ENCODE peak calls at places on chromosomes 5 and 9, in four cellular contexts. V is sigmoid colon, A is breast epithelium, J is HCT116. C is an unnamed sample.

GRCh38 chr9:95383198-95383673 is 65.7 kb upstream of the FANCC start:
- DNase-seq in V (no peak), A (no peak), J (peak; percentile 22), C (no peak)

GRCh38 chr9:125374443-125375309 is 113.0 kb downstream of the GAPVD1 start:
- DNase-seq in V (peak; percentile 81), A (peak; percentile 28), J (peak; percentile 28), C (peak; percentile 75)

GRCh38 chr5:135468086-135468485 is 15.9 kb upstream of the TIFAB start:
- DNase-seq in V (peak; percentile 11), A (no peak), J (no peak), C (peak; percentile 46)

GRCh38 chr9:111483419-111483861 is 743 bp downstream of the ECPAS start:
- DNase-seq in V (no peak), A (no peak), J (no peak), C (no peak)

GRCh38 chr9:123716339-123716738 is 213.6 kb downstream of the DENND1A start:
- DNase-seq in V (no peak), A (no peak), J (no peak), C (no peak)

GRCh38 chr5:77012601-77013000 is 17.6 kb upstream of the AGGF1 start:
- DNase-seq in V (no peak), A (no peak), J (no peak), C (no peak)

GRCh38 chr9:133125706-133126696 is 5.0 kb upstream of the RALGDS start:
- DNase-seq in V (peak; percentile 80), A (no peak), J (no peak), C (no peak)

GRCh38 chr5:67660149-67660548 is 463.6 kb upstream of the CD180 start:
- DNase-seq in V (no peak), A (no peak), J (no peak), C (no peak)

GRCh38 chr5:89733772-89734171 is 675.8 kb downstream of the CETN3 start:
- DNase-seq in V (no peak), A (no peak), J (no peak), C (no peak)

GRCh38 chr9:20406344-20406743 is 216.0 kb downstream of the MLLT3 start:
- DNase-seq in V (no peak), A (no peak), J (no peak), C (no peak)

GRCh38 chr9:130994135-130994534 is 14.8 kb upstream of the LAMC3 start:
- DNase-seq in V (no peak), A (no peak), J (no peak), C (no peak)

GRCh38 chr9:89400398-89401116 is 82.3 kb downstream of the SECISBP2 start:
- DNase-seq in V (no peak), A (no peak), J (no peak), C (no peak)

GRCh38 chr5:167065784-167066183 is 1225.7 kb upstream of the WWC1 start:
- DNase-seq in V (no peak), A (no peak), J (no peak), C (no peak)

GRCh38 chr9:11194249-11194648 is 581.4 kb upstream of the PTPRD start:
- DNase-seq in V (no peak), A (no peak), J (no peak), C (no peak)

GRCh38 chr9:99173570-99174504 is 47.9 kb downstream of the ALG2 start:
- DNase-seq in V (no peak), A (no peak), J (no peak), C (no peak)

GRCh38 chr9:23621166-23621565 is 204.9 kb downstream of the ELAVL2 start:
- DNase-seq in V (no peak), A (no peak), J (no peak), C (no peak)

GRCh38 chr9:93098236-93098946 is 2.4 kb downstream of the CARD19 start:
- DNase-seq in V (peak; percentile 97), A (peak; percentile 92), J (peak; percentile 65), C (peak; percentile 95)

GRCh38 chr9:121743441-121744001 is 92.1 kb downstream of the DAB2IP start:
- DNase-seq in V (peak; percentile 93), A (peak; percentile 79), J (peak; percentile 56), C (peak; percentile 90)

GRCh38 chr9:134957945-134958227 is 40.2 kb upstream of the FCN1 start:
- DNase-seq in V (peak; percentile 41), A (no peak), J (no peak), C (peak; percentile 9)

GRCh38 chr5:93658044-93658443 is 75.0 kb downstream of the NR2F1 start:
- DNase-seq in V (no peak), A (no peak), J (no peak), C (no peak)

GRCh38 chr9:19102181-19102630 is 498 bp downstream of the HAUS6 start:
- DNase-seq in V (peak; percentile 72), A (no peak), J (no peak), C (no peak)

GRCh38 chr9:6538666-6539071 is 106.9 kb downstream of the GLDC start:
- DNase-seq in V (no peak), A (no peak), J (no peak), C (no peak)

GRCh38 chr5:37966291-37966690 is 126.5 kb upstream of the GDNF start:
- DNase-seq in V (no peak), A (no peak), J (no peak), C (no peak)

GRCh38 chr5:74766348-74766886 is 500 bp downstream of the GFM2 start:
- DNase-seq in V (no peak), A (no peak), J (peak; percentile 41), C (no peak)

GRCh38 chr5:117138523-117138922 is 563.9 kb upstream of the SEMA6A start:
- DNase-seq in V (no peak), A (no peak), J (no peak), C (no peak)

GRCh38 chr5:55993013-55993412 is 1.8 kb downstream of the IL6ST start:
- DNase-seq in V (no peak), A (no peak), J (no peak), C (no peak)

GRCh38 chr9:79847074-79847473 is 275.3 kb downstream of the TLE4 start:
- DNase-seq in V (no peak), A (no peak), J (no peak), C (no peak)

GRCh38 chr5:116763987-116764866 is 189.6 kb upstream of the SEMA6A start:
- DNase-seq in V (no peak), A (no peak), J (no peak), C (no peak)

GRCh38 chr5:138615461-138615860 is 40.3 kb upstream of the HSPA9 start:
- DNase-seq in V (no peak), A (no peak), J (no peak), C (no peak)

GRCh38 chr9:37908283-37908682 is 4.4 kb upstream of the SLC25A51 start:
- DNase-seq in V (no peak), A (no peak), J (no peak), C (no peak)

GRCh38 chr9:36204906-36205547 is 14.3 kb downstream of the CLTA start:
- DNase-seq in V (peak; percentile 50), A (no peak), J (no peak), C (no peak)

GRCh38 chr9:110130211-110130610 is 77.7 kb downstream of the C9orf152 start:
- DNase-seq in V (no peak), A (no peak), J (no peak), C (no peak)

GRCh38 chr5:170306381-170306790 is 8.8 kb upstream of the LCP2 start:
- DNase-seq in V (peak; percentile 86), A (no peak), J (no peak), C (peak; percentile 86)

GRCh38 chr5:37774912-37775483 is 64.8 kb downstream of the GDNF start:
- DNase-seq in V (no peak), A (no peak), J (peak; percentile 36), C (no peak)

GRCh38 chr9:84659273-84659672 is 10.3 kb upstream of the NTRK2 start:
- DNase-seq in V (no peak), A (no peak), J (no peak), C (no peak)

DNA sequence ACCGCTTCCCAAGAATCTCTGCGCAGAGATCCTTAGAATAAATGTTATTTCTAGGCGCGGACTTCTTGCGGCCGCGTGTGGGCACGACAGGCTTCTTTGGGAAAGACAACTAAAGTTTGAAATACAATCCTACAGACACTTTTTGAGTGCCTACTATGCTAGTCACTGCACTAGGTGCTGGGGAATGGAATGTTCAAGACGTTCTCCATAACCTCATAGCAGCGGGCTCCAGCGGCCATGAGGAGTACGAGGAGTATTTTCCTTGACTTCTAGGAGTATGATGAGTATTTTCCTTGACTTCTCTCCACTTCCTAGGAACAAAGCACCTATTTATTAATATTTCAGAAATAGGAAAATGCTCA is 636 bp upstream of the PWWP2A start:
- DNase-seq in V (no peak), A (no peak), J (no peak), C (no peak)
- TF ChIP-seq POLR2AphosphoS5 in V (no peak), A (no peak), J (no peak), C (no peak)

DNA sequence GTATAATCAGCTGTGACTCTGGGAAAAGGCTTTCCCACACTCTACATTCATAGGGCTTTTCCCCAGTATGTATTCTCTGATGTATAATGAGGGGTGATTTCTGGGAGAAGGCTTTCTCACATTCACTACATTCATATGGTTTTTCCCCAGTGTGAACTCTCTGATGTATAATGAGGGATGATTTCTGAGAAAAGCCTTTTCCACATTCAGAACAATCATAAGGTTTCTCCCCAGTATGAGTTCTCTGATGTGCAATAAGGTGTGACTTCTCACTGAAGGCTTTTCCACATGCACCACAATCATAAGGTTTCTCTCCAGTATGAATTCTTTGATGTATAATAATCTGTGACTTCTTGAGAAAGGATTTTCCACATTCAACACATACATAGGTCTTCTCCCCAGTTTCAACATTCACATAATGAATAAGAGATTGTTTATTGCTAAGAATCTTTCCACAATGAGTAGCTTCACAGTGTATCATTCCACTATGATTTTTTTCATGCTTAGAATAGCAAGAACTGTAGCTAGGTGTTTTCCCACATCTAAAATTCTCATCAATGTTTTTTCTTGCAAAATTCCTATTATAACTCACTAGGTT is 26.7 kb upstream of the ZNF300 start:
- DNase-seq in V (no peak), A (no peak), J (no peak), C (no peak)
- H3K9me3 ChIP-seq in V (peaks cover 81% of the 10 kb centered on the region), A (peaks cover 97% of the 10 kb centered on the region), J (peaks cover 44% of the 10 kb centered on the region), C (peaks cover 61% of the 10 kb centered on the region)

DNA sequence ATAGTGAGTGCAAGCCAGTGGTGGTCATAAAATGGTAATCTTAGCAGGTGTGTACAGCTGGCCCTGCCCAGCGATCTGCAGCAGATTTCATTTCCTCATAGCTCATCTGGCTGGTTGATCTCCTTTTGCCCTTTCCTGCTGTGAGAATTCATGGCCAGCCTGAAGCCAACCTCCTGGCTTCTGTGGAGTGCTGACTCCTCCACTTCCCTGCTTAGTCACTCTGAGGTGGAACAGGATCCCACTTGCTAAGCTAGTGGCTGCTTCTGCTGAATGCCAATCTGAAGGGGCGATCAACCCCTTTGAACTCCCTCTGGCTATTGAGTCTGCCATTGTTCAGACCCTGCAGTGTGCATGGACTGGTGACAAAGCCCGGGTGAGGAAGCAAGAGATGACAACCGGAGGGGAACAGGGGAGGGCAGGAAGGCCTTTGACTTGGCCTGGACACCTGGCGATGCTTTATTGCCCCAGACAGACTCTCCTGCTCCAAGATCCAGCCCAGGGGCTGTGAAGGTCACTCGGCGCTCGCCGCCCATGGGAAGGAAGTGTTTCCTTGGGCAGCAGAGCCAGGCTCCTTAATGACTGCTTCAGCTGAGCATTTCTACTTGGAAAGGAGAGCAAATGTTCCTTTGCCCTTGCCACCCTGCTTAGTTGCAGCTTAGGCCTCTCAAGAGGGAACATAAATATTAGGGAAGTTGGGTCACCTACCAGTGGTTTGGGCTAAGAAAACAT is 341.1 kb downstream of the ZSWIM6 start:
- DNase-seq in V (no peak), A (no peak), J (peak; percentile 12), C (no peak)
- TF ChIP-seq POLR2AphosphoS5 in V (no peak), A (no peak), J (no peak), C (no peak)

DNA sequence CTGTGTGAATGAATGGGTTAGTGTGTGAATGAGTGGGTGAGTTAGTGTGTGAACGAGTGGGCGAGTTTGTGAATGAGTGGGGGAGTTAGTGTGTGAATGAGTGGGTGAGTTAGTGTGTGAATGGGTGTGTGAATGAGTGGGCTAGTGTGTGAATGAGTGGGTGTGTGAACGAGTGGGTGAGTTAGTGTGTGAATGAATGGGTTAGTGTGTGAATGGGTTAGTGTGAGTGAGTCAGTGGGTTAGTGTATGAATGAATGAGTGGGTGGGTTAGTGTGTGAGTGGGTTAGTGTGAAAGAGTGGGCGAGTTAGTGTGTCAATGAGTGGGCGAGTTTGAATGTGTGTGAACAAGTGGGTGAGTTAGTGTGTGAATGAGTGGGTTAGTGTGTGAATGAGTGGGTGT is 35.5 kb downstream of the NKD2 start:
- DNase-seq in V (peak; percentile 4), A (no peak), J (no peak), C (peak; percentile 7)
- H3K9me3 ChIP-seq in V (no peaks in the 10 kb centered on the region), A (no peaks in the 10 kb centered on the region), J (peaks cover 5% of the 10 kb centered on the region), C (no peaks in the 10 kb centered on the region)